ENCODE peak calls at places on chromosome 3, in six cellular contexts. R is EH; E is posterior cingulate gyrus; U is GM12892; L is Jurkat, Clone E6-1; D is mucosa of gallbladder. J is an unnamed sample.

GRCh38 chr3:111729087-111729846 is 129.8 kb upstream of the PHLDB2 start:
- DNase-seq in D (peak; percentile 27), R (peak; percentile 96), L (no peak), E (no peak), U (no peak), J (no peak)

GRCh38 chr3:66493464-66494099 is 7.2 kb downstream of the LRIG1 start:
- DNase-seq in R (no peak), D (no peak), E (no peak), U (no peak), L (no peak), J (no peak)

GRCh38 chr3:79361748-79362378 is 405.9 kb downstream of the ROBO1 start:
- DNase-seq in E (no peak), U (no peak), D (no peak), L (peak; percentile 22), R (peak; percentile 53), J (peak; percentile 1)

GRCh38 chr3:42600958-42601675 is 631 bp downstream of the NKTR start:
- DNase-seq in E (no peak), L (peak; percentile 68), D (peak; percentile 44), R (peak; percentile 77), U (no peak), J (no peak)

GRCh38 chr3:46668591-46668990 is 24.9 kb downstream of the ALS2CL start:
- DNase-seq in E (peak; percentile 3), L (no peak), U (peak; percentile 12), R (no peak), D (no peak), J (no peak)

GRCh38 chr3:97835761-97836160 is 13.9 kb downstream of the CRYBG3 start:
- DNase-seq in R (peak; percentile 22), L (no peak), U (no peak), D (no peak), E (no peak), J (no peak)

GRCh38 chr3:14804835-14805780 is 13.7 kb upstream of the FGD5 start:
- DNase-seq in L (no peak), D (no peak), R (no peak), E (no peak), U (no peak), J (no peak)

GRCh38 chr3:140406655-140407054 is 271.2 kb upstream of the TRIM42 start:
- DNase-seq in U (no peak), D (no peak), L (no peak), E (no peak), R (no peak), J (no peak)

GRCh38 chr3:131704084-131704483 is 201.3 kb upstream of the MRPL3 start:
- DNase-seq in R (peak; percentile 25), E (no peak), L (no peak), D (no peak), U (no peak), J (no peak)

GRCh38 chr3:29183346-29184087 is 97.4 kb upstream of the RBMS3 start:
- DNase-seq in U (no peak), L (no peak), E (no peak), R (peak; percentile 83), D (no peak), J (no peak)

GRCh38 chr3:119944091-119944490 is 150.2 kb downstream of the GSK3B start:
- DNase-seq in D (no peak), E (no peak), R (peak; percentile 13), U (no peak), L (peak; percentile 5), J (peak; percentile 5)

GRCh38 chr3:99842826-99843589 is 25.3 kb downstream of the CMSS1 start:
- DNase-seq in U (no peak), E (no peak), D (no peak), R (peak; percentile 74), L (peak; percentile 19), J (no peak)

GRCh38 chr3:133488785-133489367 is 84.6 kb upstream of the CDV3 start:
- DNase-seq in L (peak; percentile 52), R (peak; percentile 82), D (no peak), U (no peak), E (no peak), J (no peak)

GRCh38 chr3:188720636-188721035 is 451.1 kb upstream of the TPRG1 start:
- DNase-seq in R (peak; percentile 50), D (peak; percentile 21), U (no peak), L (no peak), E (no peak), J (no peak)

GRCh38 chr3:138068579-138069174 is 46.7 kb downstream of the DZIP1L start:
- DNase-seq in E (peak; percentile 78), L (peak; percentile 67), U (peak; percentile 72), R (peak; percentile 76), D (peak; percentile 68), J (peak; percentile 77)

GRCh38 chr3:102224171-102224570 is 210.6 kb upstream of the ZPLD1 start:
- DNase-seq in D (no peak), U (no peak), L (no peak), E (no peak), R (peak; percentile 65), J (no peak)

GRCh38 chr3:160665784-160666526 is 11.0 kb upstream of the ARL14 start:
- DNase-seq in E (no peak), L (peak; percentile 49), D (no peak), U (no peak), R (peak; percentile 93), J (no peak)

GRCh38 chr3:11603628-11604027 is 40.1 kb downstream of the VGLL4 start:
- DNase-seq in R (peak; percentile 96), D (no peak), E (no peak), L (no peak), U (no peak), J (no peak)